ENCODE peak calls at places on chromosomes 5 and 9, in five cellular contexts. A, E, L, F and T are unnamed samples. For H4K20me1, the result is how much of the 10 kb centered on the place peaks cover.

GRCh38 chr5:137392261-137392660 is 106.9 kb downstream of the SPOCK1 start:
- DNase-seq in L (no peak), F (no peak), A (no peak), E (no peak), T (no peak)

GRCh38 chr5:175706499-175706898 is 48.6 kb downstream of the HRH2 start:
- DNase-seq in E (no peak), F (no peak), L (no peak), A (peak), T (no peak)

GRCh38 chr5:112338681-112339337 is 80.3 kb downstream of the EPB41L4A start:
- DNase-seq in A (peak), F (no peak), L (no peak), E (no peak), T (no peak)

GRCh38 chr5:176773408-176774035 is 36.8 kb upstream of the UNC5A start:
- DNase-seq in E (peak), L (no peak), A (no peak), F (no peak), T (no peak)

GRCh38 chr5:90111354-90112070 is 298.0 kb downstream of the CETN3 start:
- DNase-seq in E (no peak), A (no peak), L (no peak), F (no peak), T (no peak)

GRCh38 chr5:170633235-170634041 is 129.6 kb downstream of the KCNIP1 start:
- DNase-seq in A (peak), L (peak), F (peak), E (no peak), T (peak)

GRCh38 chr9:123131258-123131657 is 97.8 kb downstream of the GPR21 start:
- DNase-seq in L (no peak), E (no peak), A (peak), F (no peak), T (no peak)

GRCh38 chr9:113187935-113188595 is 33.0 kb downstream of the FKBP15 start:
- DNase-seq in E (no peak), A (peak), L (no peak), F (no peak), T (no peak)

GRCh38 chr9:101445353-101446029 is 9.9 kb upstream of the ALDOB start:
- DNase-seq in E (no peak), A (peak), L (no peak), F (no peak), T (no peak)

GRCh38 chr5:155726267-155726666 is 600.7 kb upstream of the SGCD start:
- DNase-seq in F (no peak), L (no peak), E (peak), A (no peak), T (no peak)

DNA sequence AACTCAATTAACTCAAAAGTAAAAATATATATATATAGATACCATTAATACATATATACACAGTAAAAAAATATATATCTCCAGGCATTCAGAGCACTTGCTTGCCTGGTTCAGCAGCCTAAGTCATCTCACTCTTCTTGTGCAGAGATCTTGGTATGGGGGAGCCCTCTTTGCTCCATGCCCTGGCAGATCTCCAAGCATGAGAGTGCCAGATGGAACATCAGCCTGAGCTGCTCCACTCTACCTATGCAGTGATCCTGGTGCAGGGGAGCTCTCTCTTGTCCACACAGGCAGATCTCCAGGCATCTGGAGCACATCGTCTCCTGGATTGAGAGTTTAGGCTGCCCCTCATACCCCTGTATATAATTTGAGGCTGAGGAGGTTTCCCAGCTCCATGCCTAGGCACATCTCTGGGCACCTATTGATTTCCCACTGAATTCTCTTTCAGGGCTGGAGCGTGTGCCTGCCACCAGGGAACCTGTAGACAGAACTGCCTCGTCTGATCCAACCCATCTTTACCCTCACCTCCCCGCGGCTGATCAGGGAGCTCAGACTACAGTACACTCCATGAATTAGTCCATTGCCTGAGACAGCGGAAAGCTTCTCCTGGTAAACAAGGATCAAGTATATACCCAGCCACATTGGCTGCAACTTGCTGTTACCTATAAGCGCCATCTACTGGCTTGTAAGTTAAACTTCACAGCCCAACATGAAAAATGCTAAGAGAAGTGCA is 342.4 kb upstream of the GRIA1 start:
- DNase-seq in E (peak), F (no peak), A (peak), L (peak), T (no peak)
- TF ChIP-seq TAF1 in E (no peak), F (no peak), A (no peak), L (no peak), T (no peak)

DNA sequence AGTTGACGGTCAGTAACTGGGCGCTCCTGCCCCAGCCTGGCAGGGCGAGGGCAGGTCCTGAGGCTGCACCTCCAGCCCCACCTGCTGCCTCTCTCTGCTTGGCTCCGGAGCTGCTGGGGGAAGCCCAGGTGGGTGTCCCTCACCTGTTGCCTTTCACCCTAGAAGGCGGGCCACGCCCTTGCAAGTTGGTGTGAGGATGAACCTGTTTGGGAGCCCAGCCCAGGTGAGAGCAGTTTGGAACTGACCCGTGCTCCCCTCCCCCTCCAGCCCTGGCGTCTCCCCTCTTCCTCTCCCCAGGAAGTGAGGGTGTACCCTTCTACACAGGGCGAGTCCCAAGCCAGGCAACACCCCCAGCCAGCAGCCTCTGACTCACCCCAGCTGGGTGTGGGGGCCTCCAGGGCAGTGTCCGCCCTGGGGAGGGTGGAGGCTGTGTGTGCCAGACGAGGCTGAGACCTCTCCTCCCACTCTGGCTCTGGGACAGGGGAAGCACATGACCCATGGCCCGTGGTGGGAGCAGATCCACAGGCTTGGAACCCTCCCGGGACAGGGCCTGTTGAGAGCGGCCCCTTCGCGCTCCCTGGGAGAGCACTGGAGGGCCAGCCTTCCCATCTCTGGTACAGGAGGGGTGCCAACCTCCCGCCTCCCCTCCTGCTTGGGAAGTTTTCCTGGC is 10.4 kb downstream of the LRRC8A start:
- DNase-seq in E (no peak), F (no peak), L (no peak), A (no peak), T (peak)
- H4K20me1 ChIP-seq in E (under half), F (under half), L (under half), A (under half), T (under half)

GRCh38 chr5:134575316-134575715 is 49.8 kb downstream of the JADE2 start:
- DNase-seq in F (no peak), A (no peak), L (no peak), E (no peak), T (no peak)

GRCh38 chr5:134577022-134577795 is 51.7 kb downstream of the JADE2 start:
- DNase-seq in L (peak), F (no peak), A (no peak), E (no peak), T (no peak)

GRCh38 chr5:134577796-134578577 is 52.5 kb downstream of the JADE2 start:
- DNase-seq in A (peak), E (peak), F (no peak), L (peak), T (peak)

GRCh38 chr5:134574521-134574920 is 49.1 kb downstream of the JADE2 start:
- DNase-seq in F (no peak), E (no peak), A (no peak), L (no peak), T (no peak)

DNA sequence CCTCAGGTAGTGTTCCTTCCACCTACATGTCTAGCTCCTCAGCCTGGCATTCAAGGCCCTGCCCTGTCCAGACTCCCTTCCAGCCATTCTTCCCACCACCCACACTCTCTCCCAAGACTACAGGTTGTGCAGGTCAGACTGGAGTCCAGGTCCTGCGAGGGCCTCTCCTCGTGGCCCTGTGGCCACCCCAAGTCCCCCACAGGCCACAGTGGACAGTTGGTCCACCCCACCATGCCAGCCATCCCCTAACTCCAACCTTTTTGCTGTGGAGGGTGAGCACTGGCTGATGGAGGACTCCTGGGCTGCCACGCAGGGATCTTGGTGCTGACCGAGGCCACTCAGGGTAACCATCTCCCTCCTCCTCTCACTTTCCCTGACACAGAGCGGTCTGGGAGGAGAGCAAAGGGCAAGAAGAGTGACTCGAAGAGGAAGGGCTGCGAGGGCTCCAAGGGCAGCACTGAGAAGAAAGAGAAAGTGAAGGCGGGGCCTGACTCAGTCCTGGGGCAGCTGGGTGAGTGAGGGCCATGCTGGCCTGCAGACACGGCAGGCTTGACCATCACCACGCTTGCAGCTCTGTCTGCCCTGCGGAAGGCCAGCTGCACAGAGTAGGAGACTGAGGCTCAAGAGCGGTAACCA is 51.0 kb downstream of the JADE2 start:
- DNase-seq in F (no peak), A (no peak), L (peak), E (no peak), T (no peak)
- TF ChIP-seq TAF1 in F (no peak), A (no peak), L (no peak), E (no peak), T (no peak)

GRCh38 chr9:11962327-11962726 is 730.9 kb upstream of the TYRP1 start:
- DNase-seq in A (no peak), E (no peak), L (no peak), F (no peak), T (no peak)

GRCh38 chr9:11966804-11967203 is 726.4 kb upstream of the TYRP1 start:
- DNase-seq in F (no peak), A (no peak), L (no peak), E (no peak), T (no peak)
- H4K20me1 ChIP-seq in F (under half), A (under half), L (under half), E (under half), T (under half)

GRCh38 chr9:77456829-77457437 is 191.2 kb downstream of the GNA14 start:
- DNase-seq in F (no peak), A (peak), E (peak), L (peak), T (peak)

GRCh38 chr9:77454668-77455067 is 193.5 kb downstream of the GNA14 start:
- DNase-seq in L (no peak), F (no peak), A (no peak), E (no peak), T (no peak)

GRCh38 chr9:77457916-77458592 is 190.1 kb downstream of the GNA14 start:
- DNase-seq in F (no peak), L (peak), A (peak), E (peak), T (peak)

GRCh38 chr9:77453857-77454647 is 194.1 kb downstream of the GNA14 start:
- DNase-seq in E (no peak), F (no peak), L (no peak), A (no peak), T (no peak)

GRCh38 chr9:77455312-77455927 is 192.7 kb downstream of the GNA14 start:
- DNase-seq in A (peak), L (no peak), F (no peak), E (peak), T (peak)
- TF ChIP-seq TAF1 in A (no peak), L (no peak), F (no peak), E (no peak), T (no peak)

GRCh38 chr9:82275531-82275930 is 287.0 kb downstream of the SPATA31D1 start:
- DNase-seq in A (no peak), L (no peak), F (no peak), E (no peak), T (no peak)
- H4K20me1 ChIP-seq in A (under half), L (under half), F (under half), E (under half), T (under half)

GRCh38 chr9:131636593-131636992 is 91.3 kb downstream of the PRRT1B start:
- DNase-seq in A (no peak), E (no peak), F (no peak), L (no peak), T (peak)

GRCh38 chr9:131631254-131631653 is 85.9 kb downstream of the PRRT1B start:
- DNase-seq in E (no peak), L (no peak), F (no peak), A (no peak), T (no peak)

GRCh38 chr9:131635912-131636311 is 90.6 kb downstream of the PRRT1B start:
- DNase-seq in E (no peak), F (no peak), A (no peak), L (no peak), T (no peak)

GRCh38 chr9:131633491-131634031 is 88.2 kb downstream of the PRRT1B start:
- DNase-seq in A (no peak), F (no peak), L (no peak), E (no peak), T (no peak)

DNA sequence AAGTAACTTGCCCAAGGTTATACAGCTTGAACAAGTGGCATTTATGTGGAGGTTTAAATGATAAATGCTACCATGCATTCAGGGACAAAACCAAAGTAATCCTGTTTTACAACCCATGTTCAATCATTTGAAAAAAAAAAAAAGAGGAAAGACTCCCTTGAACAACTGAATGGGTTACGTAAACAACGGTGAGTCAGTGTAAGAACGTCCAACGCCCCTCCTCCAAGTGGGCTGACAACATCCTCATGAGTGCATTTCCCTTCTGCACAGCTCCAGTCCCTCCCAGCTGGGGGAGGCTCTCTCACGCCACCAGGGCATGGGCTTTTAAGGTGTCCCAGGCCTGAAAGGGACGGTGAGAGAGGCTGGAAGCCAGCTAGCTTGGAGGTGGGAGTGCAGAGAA is 90.0 kb downstream of the PRRT1B start:
- DNase-seq in F (no peak), E (no peak), A (peak), L (no peak), T (peak)
- TF ChIP-seq TAF1 in F (no peak), E (no peak), A (no peak), L (no peak), T (peak)

GRCh38 chr5:1277781-1278180 is 17.1 kb downstream of the TERT start:
- DNase-seq in E (no peak), F (no peak), A (no peak), L (no peak), T (no peak)
- H4K20me1 ChIP-seq in E (under half), F (under half), A (under half), L (under half), T (under half)

GRCh38 chr5:119289413-119289812 is 66.4 kb upstream of the TNFAIP8 start:
- DNase-seq in E (no peak), L (no peak), A (no peak), F (no peak), T (no peak)

GRCh38 chr5:119290161-119290569 is 65.7 kb upstream of the TNFAIP8 start:
- DNase-seq in F (peak), A (no peak), E (no peak), L (no peak), T (no peak)

GRCh38 chr5:119287547-119288073 is 68.2 kb upstream of the TNFAIP8 start:
- DNase-seq in E (no peak), L (no peak), A (no peak), F (no peak), T (no peak)

GRCh38 chr5:119286516-119287488 is 69.0 kb upstream of the TNFAIP8 start:
- DNase-seq in A (no peak), L (no peak), F (no peak), E (no peak), T (no peak)

GRCh38 chr5:119288364-119289047 is 67.3 kb upstream of the TNFAIP8 start:
- DNase-seq in A (no peak), F (no peak), L (no peak), E (no peak), T (no peak)
- TF ChIP-seq TAF1 in A (no peak), F (no peak), L (no peak), E (no peak), T (no peak)